ENCODE peak calls at places on chromosomes 3 and 15, in nine cellular contexts. One of them, this sample, is unnamed.

GRCh38 chr3:36372534-36372935 is 7.8 kb upstream of the STAC start:
- DNase-seq in choroid plexus epithelial cell: peak
- DNase-seq in Calu3: no peak
- DNase-seq in endothelial cell: no peak
- DNase-seq in cardiac muscle cell: no peak
- DNase-seq in AG09309: no peak
- DNase-seq in foreskin fibroblast: peak
- DNase-seq in psoas muscle: no peak
- DNase-seq in WTC11: no peak
- DNase-seq in this sample: no peak

GRCh38 chr15:86961669-86962068 is 882.0 kb downstream of the AGBL1 start:
- DNase-seq in WTC11: no peak
- DNase-seq in choroid plexus epithelial cell: no peak
- DNase-seq in Calu3: no peak
- DNase-seq in cardiac muscle cell: no peak
- DNase-seq in endothelial cell: no peak
- DNase-seq in foreskin fibroblast: no peak
- DNase-seq in AG09309: no peak
- DNase-seq in psoas muscle: no peak
- DNase-seq in this sample: no peak

GRCh38 chr3:170639003-170639402 is 53.1 kb upstream of the SLC7A14 start:
- DNase-seq in endothelial cell: no peak
- DNase-seq in choroid plexus epithelial cell: no peak
- DNase-seq in WTC11: no peak
- DNase-seq in psoas muscle: no peak
- DNase-seq in AG09309: no peak
- DNase-seq in Calu3: no peak
- DNase-seq in foreskin fibroblast: no peak
- DNase-seq in cardiac muscle cell: no peak
- DNase-seq in this sample: no peak

GRCh38 chr15:81225161-81225671 is 28.5 kb downstream of the IL16 start:
- DNase-seq in Calu3: no peak
- DNase-seq in choroid plexus epithelial cell: no peak
- DNase-seq in psoas muscle: peak
- DNase-seq in WTC11: no peak
- DNase-seq in cardiac muscle cell: no peak
- DNase-seq in AG09309: no peak
- DNase-seq in endothelial cell: no peak
- DNase-seq in foreskin fibroblast: no peak
- DNase-seq in this sample: no peak

GRCh38 chr3:13772885-13773745 is 106.8 kb downstream of the WNT7A start:
- DNase-seq in Calu3: no peak
- DNase-seq in choroid plexus epithelial cell: no peak
- DNase-seq in AG09309: no peak
- DNase-seq in foreskin fibroblast: no peak
- DNase-seq in WTC11: no peak
- DNase-seq in cardiac muscle cell: no peak
- DNase-seq in endothelial cell: no peak
- DNase-seq in psoas muscle: no peak
- DNase-seq in this sample: no peak

GRCh38 chr15:47991376-47991775 is 129.4 kb upstream of the SLC24A5 start:
- DNase-seq in Calu3: no peak
- DNase-seq in foreskin fibroblast: peak
- DNase-seq in choroid plexus epithelial cell: peak
- DNase-seq in cardiac muscle cell: no peak
- DNase-seq in WTC11: no peak
- DNase-seq in AG09309: no peak
- DNase-seq in psoas muscle: no peak
- DNase-seq in endothelial cell: no peak
- DNase-seq in this sample: no peak

GRCh38 chr3:107065094-107065861 is 312.0 kb upstream of the CCDC54 start:
- DNase-seq in AG09309: no peak
- DNase-seq in Calu3: no peak
- DNase-seq in endothelial cell: peak
- DNase-seq in WTC11: no peak
- DNase-seq in foreskin fibroblast: peak
- DNase-seq in psoas muscle: peak
- DNase-seq in cardiac muscle cell: no peak
- DNase-seq in choroid plexus epithelial cell: no peak
- DNase-seq in this sample: no peak

GRCh38 chr3:111739241-111739952 is 119.7 kb upstream of the PHLDB2 start:
- DNase-seq in Calu3: peak
- DNase-seq in choroid plexus epithelial cell: peak
- DNase-seq in WTC11: no peak
- DNase-seq in foreskin fibroblast: peak
- DNase-seq in cardiac muscle cell: no peak
- DNase-seq in AG09309: no peak
- DNase-seq in psoas muscle: no peak
- DNase-seq in endothelial cell: no peak
- DNase-seq in this sample: no peak

GRCh38 chr3:186283651-186284445 is 78.2 kb downstream of the DGKG start:
- DNase-seq in choroid plexus epithelial cell: peak
- DNase-seq in endothelial cell: no peak
- DNase-seq in AG09309: peak
- DNase-seq in psoas muscle: no peak
- DNase-seq in cardiac muscle cell: no peak
- DNase-seq in foreskin fibroblast: peak
- DNase-seq in Calu3: no peak
- DNase-seq in WTC11: no peak
- DNase-seq in this sample: no peak

GRCh38 chr15:55897560-55898336 is 95.7 kb downstream of the NEDD4 start:
- DNase-seq in AG09309: no peak
- DNase-seq in endothelial cell: peak
- DNase-seq in Calu3: peak
- DNase-seq in cardiac muscle cell: peak
- DNase-seq in choroid plexus epithelial cell: peak
- DNase-seq in foreskin fibroblast: peak
- DNase-seq in WTC11: peak
- DNase-seq in psoas muscle: peak
- DNase-seq in this sample: peak

GRCh38 chr3:51311055-51311454 is 74.0 kb upstream of the MANF start:
- DNase-seq in psoas muscle: no peak
- DNase-seq in endothelial cell: no peak
- DNase-seq in cardiac muscle cell: peak
- DNase-seq in Calu3: no peak
- DNase-seq in AG09309: no peak
- DNase-seq in WTC11: no peak
- DNase-seq in choroid plexus epithelial cell: peak
- DNase-seq in foreskin fibroblast: peak
- DNase-seq in this sample: no peak

GRCh38 chr3:9806688-9807589 is 3.1 kb upstream of the TTLL3 start:
- DNase-seq in WTC11: no peak
- DNase-seq in psoas muscle: no peak
- DNase-seq in choroid plexus epithelial cell: no peak
- DNase-seq in endothelial cell: no peak
- DNase-seq in foreskin fibroblast: no peak
- DNase-seq in cardiac muscle cell: no peak
- DNase-seq in AG09309: no peak
- DNase-seq in Calu3: no peak
- DNase-seq in this sample: no peak

GRCh38 chr3:9809615-9810356 is at the start of gene TTLL3:
- DNase-seq in Calu3: peak
- DNase-seq in foreskin fibroblast: peak
- DNase-seq in choroid plexus epithelial cell: peak
- DNase-seq in cardiac muscle cell: peak
- DNase-seq in AG09309: no peak
- DNase-seq in WTC11: peak
- DNase-seq in psoas muscle: peak
- DNase-seq in endothelial cell: peak
- DNase-seq in this sample: peak

GRCh38 chr3:9807981-9808344 is 2.1 kb upstream of the TTLL3 start:
- DNase-seq in endothelial cell: no peak
- DNase-seq in cardiac muscle cell: no peak
- DNase-seq in WTC11: no peak
- DNase-seq in choroid plexus epithelial cell: no peak
- DNase-seq in foreskin fibroblast: no peak
- DNase-seq in Calu3: no peak
- DNase-seq in psoas muscle: no peak
- DNase-seq in AG09309: no peak
- DNase-seq in this sample: no peak

GRCh38 chr3:9809239-9809614 is 835 bp upstream of the TTLL3 start:
- DNase-seq in cardiac muscle cell: no peak
- DNase-seq in choroid plexus epithelial cell: no peak
- DNase-seq in AG09309: no peak
- DNase-seq in WTC11: no peak
- DNase-seq in foreskin fibroblast: no peak
- DNase-seq in psoas muscle: no peak
- DNase-seq in endothelial cell: no peak
- DNase-seq in Calu3: peak
- DNase-seq in this sample: no peak

DNA sequence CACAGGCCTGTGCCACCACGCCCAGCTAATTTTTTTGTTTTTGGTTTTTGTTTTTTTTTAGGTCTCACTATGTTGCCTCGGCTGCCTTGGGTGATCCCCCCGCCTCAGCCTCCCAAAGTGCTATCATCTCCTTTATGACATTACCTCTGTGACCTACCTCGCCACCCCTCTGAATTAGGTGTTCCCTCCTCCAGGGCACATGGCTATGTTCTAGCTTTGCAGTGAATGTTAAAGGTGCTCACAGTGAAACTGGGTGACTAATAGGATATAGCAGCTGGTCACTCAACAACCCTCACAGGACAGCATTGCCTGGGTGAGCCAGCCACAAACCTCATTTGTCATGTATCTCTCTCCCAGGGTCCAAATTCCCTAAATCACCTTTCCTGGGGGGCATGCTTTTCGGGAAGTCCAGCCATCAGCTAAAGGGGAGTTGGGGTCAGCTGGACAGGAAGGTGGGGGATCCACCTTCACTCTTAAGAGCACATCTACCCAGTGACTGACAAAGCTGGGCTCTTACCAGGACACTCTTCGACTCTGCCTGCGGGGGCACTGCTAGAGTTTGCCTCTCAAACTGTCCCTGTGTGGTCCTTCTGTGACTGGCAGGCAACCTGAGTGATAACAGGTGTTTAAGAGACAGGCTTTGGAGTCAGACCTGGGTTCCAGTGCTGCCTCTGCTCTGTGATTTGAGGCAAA is 1.6 kb upstream of the TTLL3 start:
- DNase-seq in psoas muscle: no peak
- DNase-seq in WTC11: peak
- DNase-seq in Calu3: peak
- DNase-seq in cardiac muscle cell: peak
- DNase-seq in AG09309: no peak
- DNase-seq in endothelial cell: peak
- DNase-seq in choroid plexus epithelial cell: peak
- DNase-seq in foreskin fibroblast: peak
- DNase-seq in this sample: peak
- TF ChIP-seq CTCF in psoas muscle: peak
- TF ChIP-seq CTCF in WTC11: no peak
- TF ChIP-seq CTCF in Calu3: no peak
- TF ChIP-seq CTCF in cardiac muscle cell: no peak
- TF ChIP-seq CTCF in AG09309: peak
- TF ChIP-seq CTCF in endothelial cell: no peak
- TF ChIP-seq CTCF in choroid plexus epithelial cell: peak
- TF ChIP-seq CTCF in foreskin fibroblast: peak
- TF ChIP-seq CTCF in this sample: peak

GRCh38 chr15:101275018-101275417 is 2.3 kb downstream of the SELENOS start:
- DNase-seq in Calu3: no peak
- DNase-seq in foreskin fibroblast: no peak
- DNase-seq in psoas muscle: no peak
- DNase-seq in WTC11: no peak
- DNase-seq in cardiac muscle cell: no peak
- DNase-seq in choroid plexus epithelial cell: no peak
- DNase-seq in AG09309: no peak
- DNase-seq in endothelial cell: no peak
- DNase-seq in this sample: no peak

GRCh38 chr15:101273534-101273933 is 3.8 kb downstream of the SELENOS start:
- DNase-seq in Calu3: no peak
- DNase-seq in psoas muscle: no peak
- DNase-seq in choroid plexus epithelial cell: no peak
- DNase-seq in foreskin fibroblast: no peak
- DNase-seq in AG09309: no peak
- DNase-seq in endothelial cell: no peak
- DNase-seq in WTC11: no peak
- DNase-seq in cardiac muscle cell: no peak
- DNase-seq in this sample: no peak

GRCh38 chr15:101277943-101278564 is 769 bp upstream of the SELENOS start:
- DNase-seq in choroid plexus epithelial cell: no peak
- DNase-seq in Calu3: no peak
- DNase-seq in endothelial cell: no peak
- DNase-seq in foreskin fibroblast: peak
- DNase-seq in WTC11: no peak
- DNase-seq in psoas muscle: no peak
- DNase-seq in cardiac muscle cell: no peak
- DNase-seq in AG09309: no peak
- DNase-seq in this sample: no peak

GRCh38 chr15:101277038-101277822 is at the start of gene SELENOS:
- DNase-seq in foreskin fibroblast: peak
- DNase-seq in AG09309: no peak
- DNase-seq in Calu3: peak
- DNase-seq in choroid plexus epithelial cell: peak
- DNase-seq in cardiac muscle cell: peak
- DNase-seq in psoas muscle: peak
- DNase-seq in endothelial cell: peak
- DNase-seq in WTC11: peak
- DNase-seq in this sample: peak

GRCh38 chr15:101276501-101277037 is 716 bp downstream of the SELENOS start:
- DNase-seq in foreskin fibroblast: peak
- DNase-seq in WTC11: no peak
- DNase-seq in psoas muscle: no peak
- DNase-seq in cardiac muscle cell: no peak
- DNase-seq in Calu3: peak
- DNase-seq in endothelial cell: peak
- DNase-seq in choroid plexus epithelial cell: peak
- DNase-seq in AG09309: no peak
- DNase-seq in this sample: no peak
- TF ChIP-seq CTCF in foreskin fibroblast: peak
- TF ChIP-seq CTCF in WTC11: no peak
- TF ChIP-seq CTCF in psoas muscle: no peak
- TF ChIP-seq CTCF in cardiac muscle cell: peak
- TF ChIP-seq CTCF in Calu3: peak
- TF ChIP-seq CTCF in endothelial cell: peak
- TF ChIP-seq CTCF in choroid plexus epithelial cell: peak
- TF ChIP-seq CTCF in AG09309: peak
- TF ChIP-seq CTCF in this sample: peak

DNA sequence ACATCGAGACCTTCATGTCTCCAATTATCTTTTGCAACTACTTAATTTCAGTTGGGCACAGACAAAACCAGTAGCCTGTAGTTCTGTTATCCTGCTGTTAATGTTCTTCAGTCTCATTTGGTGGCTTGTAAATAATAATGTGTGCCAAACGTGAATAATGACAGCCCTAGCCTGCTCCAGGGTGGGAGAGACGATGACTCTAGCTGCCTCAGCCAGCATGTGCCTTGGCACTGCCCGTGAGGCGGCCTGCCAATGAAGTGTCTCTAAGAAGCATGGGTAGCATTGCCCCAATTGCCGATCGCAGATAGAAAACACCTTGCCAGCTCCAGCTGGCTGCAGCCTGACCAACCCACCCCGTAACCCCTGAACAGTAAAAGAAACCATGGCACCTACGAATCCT is 58.8 kb downstream of the ASB7 start:
- DNase-seq in Calu3: no peak
- DNase-seq in foreskin fibroblast: no peak
- DNase-seq in AG09309: no peak
- DNase-seq in choroid plexus epithelial cell: no peak
- DNase-seq in cardiac muscle cell: no peak
- DNase-seq in WTC11: no peak
- DNase-seq in endothelial cell: no peak
- DNase-seq in psoas muscle: no peak
- DNase-seq in this sample: no peak
- TF ChIP-seq CTCF in Calu3: no peak
- TF ChIP-seq CTCF in foreskin fibroblast: no peak
- TF ChIP-seq CTCF in AG09309: no peak
- TF ChIP-seq CTCF in choroid plexus epithelial cell: no peak
- TF ChIP-seq CTCF in cardiac muscle cell: no peak
- TF ChIP-seq CTCF in WTC11: no peak
- TF ChIP-seq CTCF in endothelial cell: no peak
- TF ChIP-seq CTCF in psoas muscle: no peak
- TF ChIP-seq CTCF in this sample: no peak

GRCh38 chr15:98581715-98582114 is 66.6 kb upstream of the IGF1R start:
- DNase-seq in Calu3: peak
- DNase-seq in foreskin fibroblast: no peak
- DNase-seq in choroid plexus epithelial cell: no peak
- DNase-seq in WTC11: no peak
- DNase-seq in psoas muscle: no peak
- DNase-seq in AG09309: no peak
- DNase-seq in cardiac muscle cell: peak
- DNase-seq in endothelial cell: no peak
- DNase-seq in this sample: no peak
- TF ChIP-seq CTCF in Calu3: peak
- TF ChIP-seq CTCF in foreskin fibroblast: peak
- TF ChIP-seq CTCF in choroid plexus epithelial cell: no peak
- TF ChIP-seq CTCF in WTC11: no peak
- TF ChIP-seq CTCF in psoas muscle: no peak
- TF ChIP-seq CTCF in AG09309: no peak
- TF ChIP-seq CTCF in cardiac muscle cell: peak
- TF ChIP-seq CTCF in endothelial cell: no peak
- TF ChIP-seq CTCF in this sample: no peak

This sample was measured in glutamatergic neuron.